ENCODE peak calls at places on chromosome 13, in ten cellular contexts. H is MM.1S, T is fibroblast of lung, O is heart right ventricle, X is uterus, L is body of pancreas, G is lower lobe of right lung, K is A673, I is PC-3, A is thoracic aorta. Z is an unnamed sample.
A peak's percentile ranks its signal among the peaks of the same experiment; 100 is the strongest.

GRCh38 chr13:40668335-40668734 is 1.9 kb upstream of the FOXO1 start:
- DNase-seq in O (peak; percentile 42), H (peak; percentile 29), A (no peak), L (peak; percentile 20), G (no peak), T (no peak), K (peak; percentile 61), I (no peak), X (peak; percentile 51), Z (no peak)

GRCh38 chr13:96020155-96020575 is 33.0 kb downstream of the UGGT2 start:
- DNase-seq in I (peak; percentile 69), K (peak; percentile 65), H (peak; percentile 64), X (no peak), G (no peak), T (peak; percentile 64), L (peak; percentile 82), A (no peak), O (peak; percentile 29), Z (no peak)

GRCh38 chr13:83622422-83622784 is 259.9 kb downstream of the SLITRK1 start:
- DNase-seq in K (no peak), O (no peak), I (no peak), T (peak; percentile 66), G (no peak), A (no peak), L (no peak), X (no peak), H (no peak), Z (no peak)

GRCh38 chr13:112965573-112966115 is 3.4 kb upstream of the MCF2L start:
- DNase-seq in T (no peak), L (no peak), K (no peak), I (no peak), X (no peak), O (no peak), A (no peak), G (peak; percentile 10), H (no peak), Z (no peak)

GRCh38 chr13:35478384-35479222 is 2.1 kb upstream of the MAB21L1 start:
- DNase-seq in K (no peak), A (no peak), O (no peak), X (no peak), G (no peak), H (no peak), T (no peak), I (no peak), L (no peak), Z (no peak)

GRCh38 chr13:76837811-76838210 is 48.4 kb downstream of the KCTD12 start:
- DNase-seq in K (no peak), I (no peak), X (no peak), G (no peak), L (no peak), H (no peak), T (no peak), O (no peak), A (no peak), Z (no peak)

GRCh38 chr13:114099191-114099590 is 33.2 kb downstream of the RASA3 start:
- DNase-seq in O (peak; percentile 89), I (peak; percentile 73), T (peak; percentile 94), X (peak; percentile 77), L (peak; percentile 71), K (peak; percentile 65), G (peak; percentile 45), A (peak; percentile 80), H (peak; percentile 34), Z (peak; percentile 88)

GRCh38 chr13:73063166-73063565 is 4.4 kb downstream of the KLF5 start:
- DNase-seq in G (no peak), X (no peak), H (no peak), I (peak; percentile 64), K (no peak), O (no peak), A (no peak), L (no peak), T (no peak), Z (no peak)

GRCh38 chr13:31200636-31200970 is 828 bp downstream of the B3GLCT start:
- DNase-seq in O (peak; percentile 44), X (peak; percentile 55), G (peak; percentile 73), T (peak; percentile 41), I (peak; percentile 31), A (no peak), L (peak; percentile 59), H (peak; percentile 18), K (peak; percentile 58), Z (no peak)

GRCh38 chr13:75364131-75364713 is 117.7 kb downstream of the TBC1D4 start:
- DNase-seq in K (no peak), L (no peak), O (no peak), T (no peak), H (no peak), X (no peak), A (no peak), G (no peak), I (peak; percentile 85), Z (no peak)

GRCh38 chr13:75363371-75363770 is 118.6 kb downstream of the TBC1D4 start:
- DNase-seq in A (no peak), I (no peak), L (no peak), K (no peak), O (no peak), H (no peak), T (no peak), X (no peak), G (no peak), Z (no peak)

GRCh38 chr13:75366380-75367280 is 115.3 kb downstream of the TBC1D4 start:
- DNase-seq in G (no peak), K (no peak), T (no peak), I (no peak), O (no peak), A (no peak), H (no peak), X (no peak), L (no peak), Z (no peak)

GRCh38 chr13:75368167-75368566 is 113.8 kb downstream of the TBC1D4 start:
- DNase-seq in K (peak; percentile 10), X (no peak), H (no peak), I (peak; percentile 65), L (no peak), A (peak; percentile 14), G (no peak), T (peak; percentile 96), O (peak; percentile 87), Z (peak; percentile 39)

DNA sequence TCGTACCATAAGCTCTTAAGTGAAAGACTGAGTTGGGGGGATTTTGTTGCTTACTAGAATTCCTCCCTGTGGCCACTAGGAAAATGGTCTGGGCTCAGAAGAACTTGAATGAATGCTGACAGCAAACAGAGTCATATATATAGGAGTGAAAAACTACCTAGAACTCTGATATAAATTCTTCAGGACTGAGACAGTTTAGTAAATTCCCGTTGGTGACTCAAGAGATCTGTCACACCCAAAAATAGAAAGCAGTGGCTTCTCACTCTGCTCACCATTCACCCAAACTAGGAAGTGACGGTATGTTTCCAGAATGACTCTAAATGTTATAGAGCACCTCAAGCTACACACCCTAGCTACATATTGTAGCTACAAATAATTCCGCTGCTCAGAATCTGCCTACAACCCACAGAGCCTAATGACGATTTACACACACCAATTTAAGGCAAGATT is 116.2 kb downstream of the TBC1D4 start:
- DNase-seq in H (no peak), G (no peak), K (no peak), T (peak; percentile 96), I (peak; percentile 92), L (no peak), O (no peak), X (no peak), A (no peak), Z (peak; percentile 50)
- TF ChIP-seq CTCF in H (no peak), G (no peak), K (peak; percentile 7), T (peak; percentile 18), I (peak; percentile 26), L (no peak), O (no peak), X (no peak), A (no peak), Z (peak; percentile 17)

DNA sequence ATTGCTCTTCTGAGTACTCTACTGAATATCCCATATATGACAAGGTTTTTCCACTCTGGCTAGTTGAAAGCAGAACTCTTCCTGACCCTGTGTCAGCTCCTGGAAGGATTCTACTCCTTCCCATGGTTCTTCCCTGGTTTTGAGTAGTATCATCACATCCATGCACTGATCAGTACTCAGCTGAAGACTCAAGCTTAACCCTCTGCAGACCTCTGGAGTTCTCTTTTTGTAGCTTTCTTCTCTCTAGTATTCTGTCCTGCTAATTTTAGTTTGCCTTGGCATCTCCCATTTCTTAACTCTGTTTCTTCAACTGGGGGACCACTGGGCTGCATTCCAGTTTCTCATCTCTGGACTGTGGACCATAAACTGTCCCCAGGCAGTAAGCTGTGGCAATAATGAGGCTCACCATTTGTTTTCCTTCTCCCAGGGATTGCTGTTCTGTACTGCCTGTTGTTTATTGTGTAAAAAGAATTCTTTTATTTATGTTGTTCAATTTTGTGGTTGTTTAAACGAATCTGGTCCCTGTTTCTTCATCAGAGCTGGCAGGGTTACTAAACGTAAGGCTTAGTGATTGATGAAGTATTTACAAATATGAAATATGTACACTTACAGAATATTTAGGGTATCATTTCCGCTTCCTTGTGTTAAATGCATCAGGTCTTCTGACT is 19.7 kb downstream of the LPAR6 start:
- DNase-seq in K (no peak), O (no peak), L (no peak), X (no peak), T (no peak), G (no peak), I (no peak), A (no peak), H (no peak), Z (no peak)
- H3K36me3 ChIP-seq in K (no peaks in the 10 kb centered on the region), O (no peaks in the 10 kb centered on the region), L (no peaks in the 10 kb centered on the region), X (no peaks in the 10 kb centered on the region), T (no peaks in the 10 kb centered on the region), G (peaks cover 4% of the 10 kb centered on the region), I (no peaks in the 10 kb centered on the region), A (peaks cover 6% of the 10 kb centered on the region), H (no peaks in the 10 kb centered on the region), Z (peaks cover 4% of the 10 kb centered on the region)

DNA sequence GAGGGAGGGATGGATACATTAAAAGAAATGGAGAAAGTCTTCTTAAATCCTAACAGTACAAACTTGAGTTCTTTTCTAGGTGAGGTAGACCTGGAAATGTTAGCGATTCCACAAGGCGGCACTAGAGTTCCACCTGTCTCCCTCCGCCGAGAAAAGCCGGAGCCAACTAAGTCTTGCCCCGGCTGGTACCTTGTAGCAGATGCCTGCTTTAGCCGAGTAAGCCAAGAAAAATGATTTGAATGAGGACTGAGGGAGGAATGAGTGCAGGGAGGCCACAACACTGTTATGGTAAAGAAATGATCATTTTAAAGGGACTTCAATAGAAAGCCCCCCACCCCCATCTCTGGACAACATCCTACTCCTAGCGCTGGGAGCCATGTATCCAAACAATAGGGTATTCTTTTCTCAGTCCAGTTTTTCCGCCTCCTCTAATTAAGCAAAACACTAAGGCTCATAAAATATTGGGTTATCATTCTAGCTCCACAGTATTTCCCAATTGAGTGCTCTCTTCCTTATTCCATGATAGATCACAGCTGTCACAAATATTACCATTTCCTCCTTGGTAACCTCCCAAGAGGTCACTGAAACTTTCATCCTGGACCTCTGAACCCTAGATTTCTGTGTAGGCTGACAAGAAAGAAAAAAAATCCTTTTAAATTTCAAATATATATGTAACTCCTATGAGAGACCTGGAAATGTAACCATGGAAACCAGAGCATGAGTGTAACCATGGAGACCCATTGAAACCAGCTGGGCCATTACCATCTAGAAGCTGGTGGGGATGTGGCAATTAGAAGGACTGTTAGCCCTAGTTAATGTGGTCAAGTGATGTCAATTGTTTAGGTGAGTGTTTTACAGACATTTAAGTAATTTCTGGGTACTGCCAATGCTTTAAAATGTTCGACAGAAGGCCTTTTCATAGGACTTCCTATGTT is 58.3 kb downstream of the GPALPP1 start:
- DNase-seq in I (peak; percentile 85), O (peak; percentile 77), L (peak; percentile 82), G (peak; percentile 69), A (peak; percentile 16), K (peak; percentile 88), X (peak; percentile 68), H (peak; percentile 59), T (peak; percentile 75), Z (no peak)
- H3K4me3 ChIP-seq in I (peak overlapping the region; percentile 60), O (peak overlapping the region; percentile 39), L (no peak overlapping the region), G (peak overlapping the region; percentile 53), A (peak overlapping the region; percentile 66), K (peak overlapping the region; percentile 52), X (no peak overlapping the region), H (peak overlapping the region; percentile 50), T (peak overlapping the region; percentile 36), Z (peak overlapping the region; percentile 50)

GRCh38 chr13:109275848-109276247 is 510.5 kb downstream of the IRS2 start:
- DNase-seq in I (no peak), A (no peak), L (peak; percentile 3), K (peak; percentile 21), X (no peak), G (no peak), H (no peak), T (peak; percentile 48), O (no peak), Z (no peak)
- TF ChIP-seq CTCF in I (peak; percentile 35), A (no peak), L (peak; percentile 22), K (peak; percentile 18), X (no peak), G (no peak), H (no peak), T (no peak), O (no peak), Z (peak; percentile 15)